ENCODE peak calls at places on chromosome X, in eight cellular contexts. One of them, this sample, is unnamed.

GRCh38 chrX:56788717-56789122 is 59.7 kb downstream of the NBDY start:
- DNase-seq in NCI-H2107: peak; percentile 27
- DNase-seq in naive thymus-derived CD8-positive, alpha-beta T cell: peak; percentile 50
- DNase-seq in lower leg skin: no peak
- DNase-seq in naive thymus-derived CD4-positive, alpha-beta T cell: peak; percentile 76
- DNase-seq in posterior vena cava: peak; percentile 59
- DNase-seq in NCI-H510A: no peak
- DNase-seq in PC-3: no peak
- DNase-seq in this sample: peak; percentile 76

GRCh38 chrX:17635231-17635630 is 102.1 kb upstream of the SCML1 start:
- DNase-seq in lower leg skin: no peak
- DNase-seq in naive thymus-derived CD8-positive, alpha-beta T cell: no peak
- DNase-seq in NCI-H2107: peak; percentile 12
- DNase-seq in NCI-H510A: peak; percentile 78
- DNase-seq in PC-3: no peak
- DNase-seq in posterior vena cava: no peak
- DNase-seq in naive thymus-derived CD4-positive, alpha-beta T cell: no peak
- DNase-seq in this sample: no peak

GRCh38 chrX:26262121-26262523 is 46.2 kb downstream of the MAGEB5 start:
- DNase-seq in posterior vena cava: no peak
- DNase-seq in NCI-H510A: no peak
- DNase-seq in naive thymus-derived CD8-positive, alpha-beta T cell: no peak
- DNase-seq in PC-3: peak; percentile 7
- DNase-seq in lower leg skin: no peak
- DNase-seq in naive thymus-derived CD4-positive, alpha-beta T cell: no peak
- DNase-seq in NCI-H2107: no peak
- DNase-seq in this sample: peak; percentile 2

GRCh38 chrX:130416785-130417184 is 15.0 kb downstream of the RBMX2 start:
- DNase-seq in lower leg skin: no peak
- DNase-seq in NCI-H510A: no peak
- DNase-seq in naive thymus-derived CD4-positive, alpha-beta T cell: no peak
- DNase-seq in PC-3: no peak
- DNase-seq in naive thymus-derived CD8-positive, alpha-beta T cell: no peak
- DNase-seq in posterior vena cava: no peak
- DNase-seq in NCI-H2107: no peak
- DNase-seq in this sample: no peak

GRCh38 chrX:42085836-42086235 is 162.5 kb upstream of the CASK start:
- DNase-seq in lower leg skin: no peak
- DNase-seq in PC-3: peak; percentile 23
- DNase-seq in naive thymus-derived CD8-positive, alpha-beta T cell: no peak
- DNase-seq in naive thymus-derived CD4-positive, alpha-beta T cell: no peak
- DNase-seq in NCI-H2107: no peak
- DNase-seq in posterior vena cava: no peak
- DNase-seq in NCI-H510A: no peak
- DNase-seq in this sample: no peak

GRCh38 chrX:41275661-41276609 is 58.0 kb upstream of the DDX3X start:
- DNase-seq in naive thymus-derived CD8-positive, alpha-beta T cell: peak; percentile 18
- DNase-seq in posterior vena cava: peak; percentile 86
- DNase-seq in NCI-H2107: peak; percentile 49
- DNase-seq in lower leg skin: peak; percentile 22
- DNase-seq in naive thymus-derived CD4-positive, alpha-beta T cell: peak; percentile 45
- DNase-seq in NCI-H510A: peak; percentile 62
- DNase-seq in PC-3: peak; percentile 53
- DNase-seq in this sample: peak; percentile 56

GRCh38 chrX:22533898-22534297 is 261.2 kb downstream of the CBLL2 start:
- DNase-seq in posterior vena cava: no peak
- DNase-seq in lower leg skin: no peak
- DNase-seq in NCI-H2107: no peak
- DNase-seq in naive thymus-derived CD8-positive, alpha-beta T cell: no peak
- DNase-seq in PC-3: no peak
- DNase-seq in NCI-H510A: no peak
- DNase-seq in naive thymus-derived CD4-positive, alpha-beta T cell: no peak
- DNase-seq in this sample: no peak

GRCh38 chrX:119541188-119541587 is 24.0 kb downstream of the STEEP1 start:
- DNase-seq in posterior vena cava: no peak
- DNase-seq in PC-3: peak; percentile 71
- DNase-seq in naive thymus-derived CD4-positive, alpha-beta T cell: no peak
- DNase-seq in NCI-H2107: no peak
- DNase-seq in lower leg skin: no peak
- DNase-seq in naive thymus-derived CD8-positive, alpha-beta T cell: no peak
- DNase-seq in NCI-H510A: no peak
- DNase-seq in this sample: peak; percentile 82

GRCh38 chrX:3271485-3272186 is 74.8 kb downstream of the MXRA5 start:
- DNase-seq in naive thymus-derived CD8-positive, alpha-beta T cell: no peak
- DNase-seq in lower leg skin: no peak
- DNase-seq in PC-3: peak; percentile 23
- DNase-seq in posterior vena cava: no peak
- DNase-seq in NCI-H2107: no peak
- DNase-seq in NCI-H510A: no peak
- DNase-seq in naive thymus-derived CD4-positive, alpha-beta T cell: no peak
- DNase-seq in this sample: peak; percentile 73

GRCh38 chrX:106481341-106481740 is 130.4 kb upstream of the RADX start:
- DNase-seq in NCI-H2107: peak; percentile 31
- DNase-seq in naive thymus-derived CD8-positive, alpha-beta T cell: peak; percentile 18
- DNase-seq in lower leg skin: peak; percentile 20
- DNase-seq in naive thymus-derived CD4-positive, alpha-beta T cell: peak; percentile 17
- DNase-seq in PC-3: peak; percentile 83
- DNase-seq in posterior vena cava: no peak
- DNase-seq in NCI-H510A: no peak
- DNase-seq in this sample: peak; percentile 86

GRCh38 chrX:70352473-70352872 is 62.6 kb downstream of the KIF4A start:
- DNase-seq in NCI-H510A: no peak
- DNase-seq in posterior vena cava: no peak
- DNase-seq in naive thymus-derived CD8-positive, alpha-beta T cell: no peak
- DNase-seq in lower leg skin: no peak
- DNase-seq in PC-3: no peak
- DNase-seq in NCI-H2107: no peak
- DNase-seq in naive thymus-derived CD4-positive, alpha-beta T cell: no peak
- DNase-seq in this sample: no peak

GRCh38 chrX:119817130-119817690 is 25.8 kb upstream of the RPL39 start:
- DNase-seq in NCI-H2107: no peak
- DNase-seq in naive thymus-derived CD8-positive, alpha-beta T cell: no peak
- DNase-seq in lower leg skin: no peak
- DNase-seq in NCI-H510A: no peak
- DNase-seq in naive thymus-derived CD4-positive, alpha-beta T cell: no peak
- DNase-seq in PC-3: no peak
- DNase-seq in posterior vena cava: peak; percentile 26
- DNase-seq in this sample: no peak

GRCh38 chrX:116281106-116281505 is 110.6 kb downstream of the AGTR2 start:
- DNase-seq in posterior vena cava: no peak
- DNase-seq in PC-3: peak; percentile 43
- DNase-seq in lower leg skin: no peak
- DNase-seq in naive thymus-derived CD8-positive, alpha-beta T cell: no peak
- DNase-seq in naive thymus-derived CD4-positive, alpha-beta T cell: no peak
- DNase-seq in NCI-H510A: no peak
- DNase-seq in NCI-H2107: no peak
- DNase-seq in this sample: no peak

GRCh38 chrX:34918091-34918736 is 24.4 kb upstream of the FAM47B start:
- DNase-seq in naive thymus-derived CD8-positive, alpha-beta T cell: no peak
- DNase-seq in naive thymus-derived CD4-positive, alpha-beta T cell: no peak
- DNase-seq in NCI-H510A: no peak
- DNase-seq in PC-3: peak; percentile 51
- DNase-seq in lower leg skin: no peak
- DNase-seq in NCI-H2107: no peak
- DNase-seq in posterior vena cava: no peak
- DNase-seq in this sample: peak; percentile 44

GRCh38 chrX:56794831-56795230 is 65.8 kb downstream of the NBDY start:
- DNase-seq in naive thymus-derived CD4-positive, alpha-beta T cell: no peak
- DNase-seq in posterior vena cava: peak; percentile 31
- DNase-seq in naive thymus-derived CD8-positive, alpha-beta T cell: no peak
- DNase-seq in NCI-H510A: no peak
- DNase-seq in PC-3: no peak
- DNase-seq in lower leg skin: no peak
- DNase-seq in NCI-H2107: no peak
- DNase-seq in this sample: no peak

GRCh38 chrX:40166582-40166981 is 68.8 kb upstream of the BCOR start:
- DNase-seq in posterior vena cava: no peak
- DNase-seq in lower leg skin: no peak
- DNase-seq in NCI-H2107: no peak
- DNase-seq in naive thymus-derived CD4-positive, alpha-beta T cell: no peak
- DNase-seq in naive thymus-derived CD8-positive, alpha-beta T cell: no peak
- DNase-seq in NCI-H510A: peak; percentile 49
- DNase-seq in PC-3: no peak
- DNase-seq in this sample: no peak

GRCh38 chrX:55480390-55481062 is 9.1 kb downstream of the USP51 start:
- DNase-seq in posterior vena cava: no peak
- DNase-seq in PC-3: no peak
- DNase-seq in naive thymus-derived CD4-positive, alpha-beta T cell: no peak
- DNase-seq in naive thymus-derived CD8-positive, alpha-beta T cell: no peak
- DNase-seq in lower leg skin: no peak
- DNase-seq in NCI-H2107: no peak
- DNase-seq in NCI-H510A: no peak
- DNase-seq in this sample: no peak

GRCh38 chrX:39201305-39201990 is 400.2 kb downstream of the MID1IP1 start:
- DNase-seq in posterior vena cava: no peak
- DNase-seq in PC-3: no peak
- DNase-seq in NCI-H510A: no peak
- DNase-seq in lower leg skin: no peak
- DNase-seq in NCI-H2107: no peak
- DNase-seq in naive thymus-derived CD8-positive, alpha-beta T cell: no peak
- DNase-seq in naive thymus-derived CD4-positive, alpha-beta T cell: peak; percentile 5
- DNase-seq in this sample: no peak

GRCh38 chrX:95076449-95076848 is 1402.4 kb downstream of the FAM133A start:
- DNase-seq in naive thymus-derived CD4-positive, alpha-beta T cell: no peak
- DNase-seq in NCI-H2107: no peak
- DNase-seq in PC-3: peak; percentile 58
- DNase-seq in NCI-H510A: no peak
- DNase-seq in posterior vena cava: no peak
- DNase-seq in lower leg skin: no peak
- DNase-seq in naive thymus-derived CD8-positive, alpha-beta T cell: no peak
- DNase-seq in this sample: peak; percentile 62

GRCh38 chrX:132442674-132443073 is 46.2 kb downstream of the MBNL3 start:
- DNase-seq in NCI-H510A: no peak
- DNase-seq in NCI-H2107: no peak
- DNase-seq in naive thymus-derived CD4-positive, alpha-beta T cell: no peak
- DNase-seq in lower leg skin: no peak
- DNase-seq in posterior vena cava: no peak
- DNase-seq in naive thymus-derived CD8-positive, alpha-beta T cell: no peak
- DNase-seq in PC-3: no peak
- DNase-seq in this sample: no peak

GRCh38 chrX:2374086-2374485 is 126.7 kb downstream of the DHRSX start:
- DNase-seq in NCI-H510A: no peak
- DNase-seq in posterior vena cava: no peak
- DNase-seq in naive thymus-derived CD4-positive, alpha-beta T cell: no peak
- DNase-seq in lower leg skin: no peak
- DNase-seq in NCI-H2107: no peak
- DNase-seq in PC-3: no peak
- DNase-seq in naive thymus-derived CD8-positive, alpha-beta T cell: no peak
- DNase-seq in this sample: no peak

GRCh38 chrX:121641560-121641959 is 594.1 kb downstream of the GLUD2 start:
- DNase-seq in lower leg skin: no peak
- DNase-seq in NCI-H2107: no peak
- DNase-seq in naive thymus-derived CD8-positive, alpha-beta T cell: no peak
- DNase-seq in posterior vena cava: no peak
- DNase-seq in naive thymus-derived CD4-positive, alpha-beta T cell: no peak
- DNase-seq in PC-3: peak; percentile 25
- DNase-seq in NCI-H510A: peak; percentile 10
- DNase-seq in this sample: no peak

GRCh38 chrX:134172588-134173259 is 64.3 kb upstream of the CCDC160 start:
- DNase-seq in naive thymus-derived CD4-positive, alpha-beta T cell: peak; percentile 47
- DNase-seq in NCI-H510A: peak; percentile 1
- DNase-seq in PC-3: no peak
- DNase-seq in NCI-H2107: no peak
- DNase-seq in naive thymus-derived CD8-positive, alpha-beta T cell: peak; percentile 29
- DNase-seq in posterior vena cava: no peak
- DNase-seq in lower leg skin: no peak
- DNase-seq in this sample: no peak

GRCh38 chrX:46573331-46573895 is at the start of gene CHST7:
- DNase-seq in NCI-H510A: peak; percentile 66
- DNase-seq in PC-3: peak; percentile 76
- DNase-seq in naive thymus-derived CD8-positive, alpha-beta T cell: peak; percentile 20
- DNase-seq in lower leg skin: peak; percentile 46
- DNase-seq in posterior vena cava: peak; percentile 88
- DNase-seq in naive thymus-derived CD4-positive, alpha-beta T cell: peak; percentile 26
- DNase-seq in NCI-H2107: no peak
- DNase-seq in this sample: no peak

GRCh38 chrX:97401154-97401553 is 517.4 kb downstream of the RPA4 start:
- DNase-seq in posterior vena cava: no peak
- DNase-seq in lower leg skin: no peak
- DNase-seq in NCI-H510A: no peak
- DNase-seq in NCI-H2107: no peak
- DNase-seq in naive thymus-derived CD8-positive, alpha-beta T cell: no peak
- DNase-seq in naive thymus-derived CD4-positive, alpha-beta T cell: no peak
- DNase-seq in PC-3: no peak
- DNase-seq in this sample: no peak

GRCh38 chrX:153460826-153461225 is 9.6 kb downstream of the HAUS7 start:
- DNase-seq in lower leg skin: no peak
- DNase-seq in NCI-H510A: no peak
- DNase-seq in NCI-H2107: no peak
- DNase-seq in naive thymus-derived CD4-positive, alpha-beta T cell: peak; percentile 43
- DNase-seq in posterior vena cava: no peak
- DNase-seq in naive thymus-derived CD8-positive, alpha-beta T cell: peak; percentile 38
- DNase-seq in PC-3: peak; percentile 57
- DNase-seq in this sample: peak; percentile 56

GRCh38 chrX:116204947-116205346 is 34.4 kb downstream of the AGTR2 start:
- DNase-seq in naive thymus-derived CD8-positive, alpha-beta T cell: no peak
- DNase-seq in PC-3: peak; percentile 65
- DNase-seq in NCI-H510A: no peak
- DNase-seq in lower leg skin: no peak
- DNase-seq in NCI-H2107: no peak
- DNase-seq in naive thymus-derived CD4-positive, alpha-beta T cell: no peak
- DNase-seq in posterior vena cava: no peak
- DNase-seq in this sample: peak; percentile 34

GRCh38 chrX:16966745-16967144 is 20.3 kb downstream of the REPS2 start:
- DNase-seq in NCI-H2107: no peak
- DNase-seq in lower leg skin: no peak
- DNase-seq in naive thymus-derived CD8-positive, alpha-beta T cell: no peak
- DNase-seq in NCI-H510A: no peak
- DNase-seq in naive thymus-derived CD4-positive, alpha-beta T cell: no peak
- DNase-seq in PC-3: no peak
- DNase-seq in posterior vena cava: no peak
- DNase-seq in this sample: no peak